ENCODE peak calls at places on chromosomes 1 and 21, in nine cellular contexts. I is HepG2, T is sigmoid colon, P is endothelial cell of umbilical vein, C is GM12892, B is tibial nerve, V is prostate gland, R is A549, E is body of pancreas. S is an unnamed sample.

GRCh38 chr21:26811031-26811430 is 34.2 kb downstream of the ADAMTS1 start:
- DNase-seq in T (no peak), B (no peak), I (no peak), V (no peak), R (no peak), E (no peak), P (no peak), C (no peak), S (no peak)

GRCh38 chr1:89821322-89822108 is 683 bp downstream of the LRRC8D start:
- DNase-seq in C (peak), E (peak), B (no peak), P (peak), V (peak), T (peak), I (peak), R (peak), S (peak)

GRCh38 chr1:97507863-97508262 is 413.0 kb downstream of the DPYD start:
- DNase-seq in I (no peak), T (no peak), R (no peak), P (no peak), V (no peak), E (no peak), C (no peak), B (no peak), S (no peak)

GRCh38 chr1:44038876-44039657 is 7.8 kb upstream of the SLC6A9 start:
- DNase-seq in E (no peak), T (no peak), V (no peak), R (no peak), I (no peak), C (no peak), B (no peak), P (no peak), S (no peak)

GRCh38 chr1:171800342-171800741 is 18.9 kb downstream of the METTL13 start:
- DNase-seq in V (no peak), E (no peak), T (no peak), P (no peak), I (no peak), R (no peak), B (no peak), C (no peak), S (no peak)

GRCh38 chr1:223811634-223812101 is 34.1 kb downstream of the TP53BP2 start:
- DNase-seq in R (peak), V (no peak), P (peak), I (peak), T (no peak), B (no peak), C (no peak), E (no peak), S (no peak)

GRCh38 chr1:226654046-226654445 is 85.0 kb downstream of the ITPKB start:
- DNase-seq in C (no peak), B (no peak), P (no peak), V (no peak), I (peak), T (no peak), E (no peak), R (no peak), S (no peak)

GRCh38 chr1:52007228-52008073 is 17.0 kb upstream of the RAB3B start:
- DNase-seq in V (no peak), I (no peak), B (no peak), E (no peak), C (no peak), R (peak), T (no peak), P (no peak), S (no peak)

GRCh38 chr1:218735436-218735835 is 390.3 kb downstream of the TGFB2 start:
- DNase-seq in C (no peak), I (no peak), E (no peak), T (no peak), V (no peak), R (no peak), B (peak), P (no peak), S (no peak)

GRCh38 chr1:169809370-169810095 is 14.8 kb upstream of the METTL18 start:
- DNase-seq in R (peak), T (no peak), C (no peak), B (peak), V (peak), I (peak), E (peak), P (peak), S (no peak)

GRCh38 chr1:112544753-112545152 is 36.0 kb downstream of the WNT2B start:
- DNase-seq in T (no peak), I (peak), R (peak), V (no peak), C (no peak), B (no peak), P (peak), E (no peak), S (no peak)

GRCh38 chr21:16837319-16837718 is 675.5 kb upstream of the CXADR start:
- DNase-seq in R (no peak), E (no peak), V (no peak), I (no peak), P (no peak), T (no peak), C (no peak), B (no peak), S (no peak)

DNA sequence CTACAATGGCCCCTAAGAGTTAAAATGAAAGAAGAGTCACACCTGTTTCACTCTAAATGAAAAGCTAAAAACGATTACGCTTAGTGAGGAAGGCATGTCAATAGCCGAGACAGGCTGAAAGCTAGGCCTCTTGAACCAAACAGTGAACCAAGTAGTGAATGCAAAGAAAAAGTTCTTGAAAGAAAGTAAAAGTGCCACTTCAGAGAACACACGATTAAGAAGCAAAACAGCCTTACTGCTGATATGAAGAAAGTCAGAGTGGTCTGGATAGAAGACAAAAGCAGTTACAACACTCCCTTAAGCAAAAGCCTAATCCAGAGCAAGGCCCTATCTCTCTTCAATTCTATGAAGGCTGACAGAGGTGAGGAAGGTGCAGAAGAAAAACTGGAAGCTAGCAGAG is 130.8 kb downstream of the SIPA1L2 start:
- DNase-seq in B (no peak), T (no peak), I (no peak), E (no peak), P (no peak), C (no peak), V (no peak), R (no peak), S (no peak)
- TF ChIP-seq POLR2A in B (no peak), T (no peak), I (no peak), E (no peak), P (no peak), C (no peak), V (no peak), R (no peak), S (no peak)

GRCh38 chr1:212414328-212415106 is at the start of gene PACC1:
- DNase-seq in B (peak), R (peak), I (peak), V (peak), P (peak), C (peak), T (peak), E (peak), S (peak)
- TF ChIP-seq POLR2A in B (no peak), R (peak), I (peak), V (peak), P (peak), C (peak), T (no peak), E (peak), S (peak)

DNA sequence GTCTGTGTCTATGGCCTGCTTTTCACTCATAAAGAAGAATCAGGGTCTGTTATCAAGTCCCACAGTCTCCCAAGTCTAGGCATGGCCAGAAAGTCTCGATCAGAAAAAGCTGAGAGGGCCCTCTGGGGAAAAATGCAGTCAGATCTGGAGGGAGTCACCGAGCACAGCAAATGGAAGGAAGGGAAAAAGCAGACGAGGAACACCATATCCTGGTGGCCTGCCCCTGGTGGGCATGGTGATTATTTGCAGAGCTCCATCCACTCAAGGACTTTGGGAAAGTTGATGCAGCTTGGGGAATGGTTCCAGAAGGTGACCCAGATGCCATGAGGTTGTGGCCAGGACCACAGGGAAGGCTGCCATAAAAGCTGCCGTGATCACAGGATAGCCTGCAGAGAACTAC is 189.1 kb downstream of the CLIC6 start:
- DNase-seq in V (no peak), R (no peak), C (no peak), T (no peak), E (no peak), P (no peak), I (no peak), B (no peak), S (no peak)
- TF ChIP-seq POLR2A in V (no peak), R (no peak), C (no peak), T (no peak), E (no peak), P (no peak), I (no peak), B (no peak), S (no peak)

DNA sequence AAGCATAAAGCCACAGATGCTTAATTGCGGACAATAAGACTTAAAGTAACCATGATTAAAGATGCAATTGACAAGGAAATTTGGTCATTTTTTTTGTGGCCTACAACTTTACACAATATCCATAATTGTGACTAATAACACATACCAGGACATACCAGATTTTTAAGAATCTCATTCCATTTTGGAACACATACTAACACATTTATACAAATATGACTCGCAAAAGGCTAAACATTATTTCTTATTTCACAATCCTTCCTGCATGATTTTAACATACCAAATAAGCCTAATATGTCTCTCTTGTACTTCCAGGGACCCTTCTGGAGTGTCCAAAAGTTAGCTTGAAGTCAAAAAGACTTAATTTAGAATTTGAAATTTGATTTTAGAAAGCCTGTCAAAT is 48.8 kb downstream of the DR1 start:
- DNase-seq in R (no peak), C (no peak), V (no peak), B (no peak), I (no peak), P (no peak), E (no peak), T (no peak), S (no peak)
- TF ChIP-seq POLR2A in R (no peak), C (no peak), V (no peak), B (no peak), I (no peak), P (no peak), E (no peak), T (no peak), S (no peak)

GRCh38 chr1:161481624-161482392 is 23.4 kb upstream of the FCGR2A start:
- DNase-seq in B (no peak), C (no peak), R (no peak), I (no peak), E (no peak), P (no peak), T (no peak), V (no peak), S (no peak)

GRCh38 chr1:161480381-161481035 is 24.7 kb upstream of the FCGR2A start:
- DNase-seq in T (no peak), V (no peak), C (no peak), E (no peak), I (no peak), B (no peak), P (no peak), R (peak), S (no peak)

GRCh38 chr1:161482610-161483009 is 22.6 kb upstream of the FCGR2A start:
- DNase-seq in T (no peak), P (no peak), B (no peak), V (no peak), I (no peak), E (no peak), C (no peak), R (no peak), S (no peak)

GRCh38 chr1:161483361-161483760 is 21.9 kb upstream of the FCGR2A start:
- DNase-seq in E (no peak), P (no peak), B (no peak), I (no peak), V (no peak), R (no peak), T (no peak), C (no peak), S (no peak)

GRCh38 chr1:161478985-161479384 is 26.3 kb upstream of the FCGR2A start:
- DNase-seq in T (no peak), R (no peak), V (no peak), B (no peak), P (no peak), I (no peak), E (no peak), C (no peak), S (no peak)
- TF ChIP-seq POLR2A in T (no peak), R (no peak), V (no peak), B (no peak), P (no peak), I (no peak), E (no peak), C (no peak), S (no peak)

DNA sequence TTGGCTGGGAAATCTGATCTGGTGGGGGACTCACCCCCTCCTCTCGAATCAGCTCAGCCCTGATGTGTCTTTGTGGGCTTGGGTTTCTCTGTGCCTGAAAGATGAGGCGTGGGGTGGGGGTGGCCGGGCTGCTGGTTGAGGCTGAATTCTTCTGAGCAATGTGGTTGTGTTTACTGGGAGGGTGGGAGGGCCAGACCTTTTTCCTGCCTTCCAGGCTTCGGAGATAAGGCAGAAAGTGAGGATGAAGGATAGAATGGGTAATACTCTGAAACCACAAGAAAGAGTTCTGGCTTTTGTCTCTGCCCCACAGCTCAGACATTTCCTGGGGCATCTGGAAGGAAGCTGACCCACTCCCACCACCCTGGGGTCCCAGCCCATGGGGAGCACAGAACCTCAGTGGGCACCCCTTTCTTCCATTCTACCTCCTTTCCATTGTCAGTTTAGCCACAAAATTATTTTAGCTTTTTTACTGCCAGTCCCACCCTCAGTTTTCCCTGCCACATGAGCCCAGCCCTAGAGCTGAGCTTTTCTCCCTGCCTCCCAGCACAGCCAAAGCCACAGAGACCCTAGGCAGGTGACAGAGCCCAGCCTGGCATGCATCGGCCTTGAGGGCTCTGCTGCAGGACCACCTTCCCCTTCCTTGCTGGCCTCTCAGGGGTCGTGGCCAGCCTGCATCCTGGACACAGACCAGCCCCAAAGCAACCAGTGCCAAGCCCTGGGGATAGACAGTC is 11.2 kb downstream of the ALX3 start:
- DNase-seq in P (no peak), C (no peak), B (no peak), T (no peak), I (no peak), E (no peak), R (no peak), V (no peak), S (no peak)
- TF ChIP-seq POLR2A in P (no peak), C (no peak), B (no peak), T (no peak), I (no peak), E (no peak), R (no peak), V (no peak), S (no peak)

GRCh38 chr21:38326899-38327298 is 70.1 kb downstream of the KCNJ15 start:
- DNase-seq in C (no peak), E (no peak), T (no peak), I (no peak), B (no peak), V (no peak), R (no peak), P (no peak), S (no peak)

GRCh38 chr21:38333290-38334272 is 76.8 kb downstream of the KCNJ15 start:
- DNase-seq in B (no peak), T (no peak), V (no peak), I (no peak), C (no peak), R (no peak), P (no peak), E (no peak), S (peak)

GRCh38 chr21:38327984-38328383 is 71.2 kb downstream of the KCNJ15 start:
- DNase-seq in P (no peak), C (no peak), V (no peak), R (no peak), E (no peak), T (no peak), B (no peak), I (no peak), S (no peak)

GRCh38 chr21:38329176-38329575 is 72.4 kb downstream of the KCNJ15 start:
- DNase-seq in E (no peak), V (no peak), B (no peak), C (no peak), T (no peak), I (no peak), P (no peak), R (no peak), S (no peak)

DNA sequence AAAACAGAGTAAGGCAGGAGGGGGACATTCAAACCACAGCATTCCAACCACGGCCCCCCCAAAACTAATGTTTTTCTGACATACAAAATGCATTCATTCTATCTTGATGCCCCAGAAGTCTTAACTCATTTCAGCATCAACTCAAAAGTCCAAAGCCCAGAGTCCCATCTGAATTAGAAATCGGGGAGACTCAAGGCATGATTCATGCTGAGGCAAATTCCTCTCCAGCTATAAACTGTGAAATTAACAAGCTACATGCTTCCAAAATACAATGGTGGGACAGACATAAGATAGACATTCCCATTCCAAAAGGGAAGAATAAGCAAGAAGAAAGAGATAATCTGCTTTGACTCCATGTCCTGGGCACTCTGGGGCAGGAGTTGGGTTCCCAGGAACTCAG is 73.9 kb downstream of the KCNJ15 start:
- DNase-seq in P (no peak), C (no peak), E (no peak), R (no peak), I (no peak), B (no peak), V (no peak), T (no peak), S (no peak)
- TF ChIP-seq POLR2A in P (no peak), C (no peak), E (no peak), R (no peak), I (no peak), B (no peak), V (no peak), T (no peak), S (no peak)

S was measured in right lobe of liver.